ENCODE peak calls at places on chromosomes 12 and 14, in four cellular contexts. J is thoracic aorta, M is ovary, K is suprapubic skin. Q is an unnamed sample.

GRCh38 chr12:31877884-31878283 is 81.3 kb upstream of the RESF1 start:
- DNase-seq in J (no peak), M (no peak), K (no peak), Q (no peak)

GRCh38 chr14:75981826-75982723 is at the start of gene TGFB3:
- DNase-seq in J (peak), M (peak), K (peak), Q (peak)

GRCh38 chr14:51554953-51555352 is 96.8 kb upstream of the FRMD6 start:
- DNase-seq in J (no peak), M (no peak), K (no peak), Q (no peak)

GRCh38 chr14:54252072-54252730 is 144.6 kb upstream of the CDKN3 start:
- DNase-seq in J (no peak), M (no peak), K (no peak), Q (no peak)

GRCh38 chr12:129750426-129750825 is 153.4 kb downstream of the TMEM132D start:
- DNase-seq in J (no peak), M (no peak), K (no peak), Q (no peak)

GRCh38 chr14:52069617-52070431 is 965 bp upstream of the NID2 start:
- DNase-seq in J (no peak), M (peak), K (no peak), Q (no peak)

GRCh38 chr14:106665814-106666213 is 1139.4 kb downstream of the TMEM121 start:
- DNase-seq in J (no peak), M (no peak), K (no peak), Q (no peak)

GRCh38 chr12:91854725-91855124 is 290.9 kb downstream of the BTG1 start:
- DNase-seq in J (no peak), M (no peak), K (no peak), Q (no peak)

GRCh38 chr12:563250-563781 is 99.9 kb downstream of the NINJ2 start:
- DNase-seq in J (no peak), M (no peak), K (no peak), Q (no peak)

GRCh38 chr14:106843951-106844483 is 1317.6 kb downstream of the TMEM121 start:
- DNase-seq in J (no peak), M (peak), K (no peak), Q (no peak)

GRCh38 chr12:116426391-116427136 is 132.6 kb upstream of the MAP1LC3B2 start:
- DNase-seq in J (peak), M (peak), K (peak), Q (no peak)

GRCh38 chr12:28795306-28795705 is 353.8 kb upstream of the FAR2 start:
- DNase-seq in J (no peak), M (no peak), K (no peak), Q (no peak)

GRCh38 chr12:89433634-89434033 is 81.3 kb upstream of the DUSP6 start:
- DNase-seq in J (no peak), M (no peak), K (no peak), Q (no peak)

GRCh38 chr12:128069359-128069997 is 197.5 kb upstream of the TMEM132C start:
- DNase-seq in J (no peak), M (no peak), K (no peak), Q (peak)

GRCh38 chr14:98018626-98019025 is 1221.4 kb downstream of the VRK1 start:
- DNase-seq in J (no peak), M (no peak), K (no peak), Q (no peak)

GRCh38 chr12:82651489-82651888 is 35.2 kb upstream of the TMTC2 start:
- DNase-seq in J (no peak), M (no peak), K (no peak), Q (no peak)

GRCh38 chr12:76622915-76623314 is 63.3 kb upstream of the OSBPL8 start:
- DNase-seq in J (no peak), M (no peak), K (no peak), Q (no peak)

GRCh38 chr12:103560604-103561101 is 26.4 kb upstream of the STAB2 start:
- DNase-seq in J (no peak), M (no peak), K (no peak), Q (no peak)

GRCh38 chr14:22184157-22185025 is 404.6 kb downstream of the DAD1 start:
- DNase-seq in J (no peak), M (no peak), K (no peak), Q (no peak)

GRCh38 chr12:47730341-47730744 is 5.1 kb upstream of the ENDOU start:
- DNase-seq in J (no peak), M (peak), K (no peak), Q (no peak)

GRCh38 chr12:131379758-131380157 is 331.1 kb upstream of the SFSWAP start:
- DNase-seq in J (no peak), M (peak), K (peak), Q (no peak)

GRCh38 chr14:31261523-31261858 is 53.9 kb upstream of the HECTD1 start:
- DNase-seq in J (no peak), M (no peak), K (no peak), Q (no peak)

GRCh38 chr14:31258427-31259039 is 50.9 kb upstream of the HECTD1 start:
- DNase-seq in J (no peak), M (no peak), K (no peak), Q (no peak)

GRCh38 chr14:31265701-31266398 is 58.3 kb upstream of the HECTD1 start:
- DNase-seq in J (no peak), M (no peak), K (no peak), Q (no peak)

GRCh38 chr14:31263485-31264133 is 56.0 kb upstream of the HECTD1 start:
- DNase-seq in J (peak), M (peak), K (no peak), Q (no peak)

DNA sequence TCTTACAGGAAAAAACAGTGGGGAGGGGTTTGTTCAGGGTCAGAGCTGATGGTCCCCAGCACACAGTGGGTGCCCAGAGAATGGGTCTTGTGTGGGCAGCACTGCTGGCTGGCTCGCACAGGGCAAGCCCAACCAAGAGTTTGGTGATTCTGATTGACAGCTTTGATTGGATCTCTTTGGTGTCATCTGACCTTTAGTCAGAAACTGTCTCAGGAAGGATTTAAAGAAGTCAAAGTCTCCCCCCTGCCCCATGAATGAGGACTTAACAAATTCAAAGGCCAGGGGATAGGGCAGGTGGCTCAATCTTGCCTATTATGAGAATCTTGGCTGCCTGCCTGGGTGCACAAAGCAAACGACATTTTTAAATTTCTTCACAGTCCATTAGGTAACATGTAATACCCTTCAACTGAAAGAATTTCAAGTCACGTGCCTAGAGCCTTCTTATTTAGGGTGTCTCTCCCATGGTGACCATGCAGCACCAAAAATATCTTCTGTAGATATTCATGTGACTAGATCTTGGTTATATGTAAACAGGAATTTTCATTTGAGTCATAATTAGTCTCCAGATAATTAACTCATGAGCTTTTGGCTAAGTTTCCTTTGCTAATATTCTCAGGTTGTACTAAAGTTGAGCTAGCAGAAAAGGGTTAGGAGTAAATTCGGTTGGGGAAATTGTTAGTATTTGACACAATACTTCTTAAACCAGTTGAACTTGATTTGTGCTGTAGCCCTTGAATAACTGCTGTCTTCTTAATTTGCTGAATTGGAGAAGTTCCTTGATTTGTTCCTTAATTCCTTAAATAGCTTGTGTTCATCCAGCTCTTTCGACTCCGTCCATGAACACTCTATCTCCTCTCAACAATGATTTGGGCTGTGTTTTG is 54.5 kb upstream of the HECTD1 start:
- DNase-seq in J (no peak), M (no peak), K (no peak), Q (no peak)
- H3K27ac ChIP-seq in J (peak), M (no peak), K (peak), Q (peak)

GRCh38 chr12:108568653-108569154 is 6.3 kb downstream of the ISCU start:
- DNase-seq in J (no peak), M (no peak), K (no peak), Q (no peak)

GRCh38 chr12:108570743-108571603 is 8.6 kb downstream of the ISCU start:
- DNase-seq in J (no peak), M (no peak), K (peak), Q (no peak)

GRCh38 chr12:108573310-108573709 is 10.9 kb downstream of the ISCU start:
- DNase-seq in J (no peak), M (no peak), K (no peak), Q (no peak)

GRCh38 chr12:108572166-108572790 is 9.9 kb downstream of the ISCU start:
- DNase-seq in J (no peak), M (no peak), K (peak), Q (no peak)

GRCh38 chr12:108571604-108572165 is 9.3 kb downstream of the ISCU start:
- DNase-seq in J (no peak), M (no peak), K (peak), Q (no peak)
- H3K27ac ChIP-seq in J (no peak), M (no peak), K (no peak), Q (no peak)

GRCh38 chr14:64447890-64448667 is 17.2 kb upstream of the AKAP5 start:
- DNase-seq in J (no peak), M (no peak), K (no peak), Q (no peak)
- H3K27ac ChIP-seq in J (peak), M (no peak), K (no peak), Q (peak)

DNA sequence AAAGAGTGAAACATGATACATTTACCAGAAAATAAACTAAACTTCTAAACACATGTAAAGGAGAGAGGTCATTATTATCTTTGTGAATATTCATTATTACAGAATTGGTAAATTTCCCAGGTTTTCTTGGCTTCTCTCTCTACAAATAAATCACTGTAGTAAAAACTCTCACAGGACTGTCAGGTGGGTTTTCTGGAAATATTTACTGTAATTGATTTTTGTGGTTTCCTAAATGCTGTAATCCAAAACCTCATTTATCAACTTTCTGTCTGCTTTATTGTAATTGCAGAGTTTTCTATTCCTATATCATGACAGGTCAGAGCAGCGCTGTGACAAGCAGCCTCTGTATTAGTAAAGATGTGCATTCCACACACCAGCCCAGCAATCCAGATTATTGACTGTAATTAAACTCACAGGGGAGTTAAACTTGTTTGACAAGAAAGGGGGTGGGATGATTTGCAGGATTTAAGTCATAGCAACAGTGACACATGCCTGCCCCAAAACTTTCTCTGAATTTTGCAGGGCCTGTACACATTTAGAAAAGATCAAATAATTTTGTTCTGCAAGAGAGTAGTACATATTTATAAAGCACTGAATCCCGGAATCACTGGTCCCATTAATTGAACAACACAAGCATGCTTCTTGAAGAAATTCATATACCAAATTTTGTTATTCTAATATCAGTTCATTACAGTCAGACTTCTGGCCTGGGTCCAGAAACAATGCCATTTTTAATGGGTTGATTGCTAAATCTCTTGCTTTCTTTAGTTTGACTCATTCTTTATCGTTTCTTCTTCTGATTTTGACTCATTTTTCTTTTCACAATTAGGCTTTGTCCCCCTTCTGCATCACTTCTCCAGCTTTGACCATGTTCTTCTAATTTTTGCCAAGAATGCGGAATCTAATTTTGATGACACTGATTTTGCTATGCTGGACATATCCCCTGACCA is 42.2 kb downstream of the PTPRO start:
- DNase-seq in J (no peak), M (no peak), K (no peak), Q (no peak)
- H3K27ac ChIP-seq in J (no peak), M (no peak), K (no peak), Q (no peak)

DNA sequence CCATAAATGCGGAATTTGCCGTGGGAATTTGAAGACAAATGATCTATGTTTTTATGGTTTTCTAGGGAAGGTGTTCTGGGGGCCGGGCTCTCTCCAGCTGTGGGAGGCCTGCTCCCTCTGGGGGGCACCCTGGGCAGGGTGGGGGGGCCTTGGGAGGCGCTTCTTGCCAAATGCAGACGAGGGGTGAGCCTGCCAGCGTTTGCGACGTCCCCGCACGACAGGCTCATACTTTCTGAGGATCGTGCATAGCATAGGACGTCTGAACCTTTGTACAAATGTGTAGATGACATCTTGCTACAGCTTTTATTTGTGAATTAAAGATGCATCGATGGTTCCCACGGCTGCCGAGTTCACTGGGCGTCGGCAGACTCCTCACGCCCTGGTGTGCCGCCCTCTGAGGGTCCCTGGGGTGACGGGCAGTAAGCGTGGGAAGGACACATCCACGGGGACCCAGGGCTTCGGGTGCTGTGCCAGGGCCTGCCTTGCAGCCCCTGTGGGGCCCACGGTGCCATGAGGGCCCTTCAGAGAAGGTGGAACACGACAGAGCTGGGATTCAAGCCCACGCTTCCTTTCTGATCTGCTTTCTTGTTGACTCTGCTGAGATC is 42.3 kb downstream of the KIF26A start:
- DNase-seq in J (no peak), M (no peak), K (no peak), Q (no peak)
- H3K27ac ChIP-seq in J (no peak), M (no peak), K (no peak), Q (no peak)

DNA sequence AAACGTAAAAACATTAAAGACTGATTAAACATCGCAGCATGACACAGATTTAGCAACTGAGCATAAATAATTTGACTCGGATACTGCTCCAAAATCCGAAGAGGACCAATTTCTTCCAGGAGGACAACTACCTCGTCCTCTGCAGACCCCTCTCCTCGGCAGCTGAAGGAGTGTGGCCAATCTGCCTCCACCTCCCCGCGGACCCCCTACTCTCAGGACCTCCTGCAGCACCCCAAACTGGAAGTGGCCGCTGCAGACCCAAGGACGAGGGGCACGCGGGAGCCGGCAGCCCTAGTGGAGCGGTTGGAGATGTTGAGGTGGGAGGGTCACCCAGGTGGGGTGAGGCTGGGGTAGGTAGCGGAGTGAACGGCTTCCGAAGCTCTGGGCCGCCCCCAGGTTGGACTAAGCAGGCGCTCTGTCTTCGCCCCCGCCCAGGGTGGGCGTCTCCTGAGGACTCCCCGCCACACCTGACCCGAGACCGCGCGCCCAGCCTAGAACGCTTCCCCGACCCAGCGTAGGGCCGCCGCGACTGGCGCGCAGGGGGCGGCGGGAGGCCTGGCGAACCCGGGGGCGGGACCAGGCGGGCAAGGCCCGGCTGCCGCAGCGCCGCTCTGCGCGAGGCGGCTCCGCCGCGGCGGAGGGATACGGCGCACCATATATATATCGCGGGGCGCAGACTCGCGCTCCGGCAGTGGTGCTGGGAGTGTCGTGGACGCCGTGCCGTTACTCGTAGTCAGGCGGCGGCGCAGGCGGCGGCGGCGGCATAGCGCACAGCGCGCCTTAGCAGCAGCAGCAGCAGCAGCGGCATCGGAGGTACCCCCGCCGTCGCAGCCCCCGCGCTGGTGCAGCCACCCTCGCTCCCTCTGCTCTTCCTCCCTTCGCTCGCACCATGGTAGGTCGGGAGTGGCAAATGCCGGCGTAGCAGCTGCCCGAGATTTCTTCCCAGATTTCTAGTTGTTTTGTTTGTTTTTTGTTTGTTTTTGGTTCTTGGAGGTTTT is at the start of gene CALM1:
- DNase-seq in J (peak), M (peak), K (peak), Q (peak)
- H3K27ac ChIP-seq in J (peak), M (peak), K (peak), Q (peak)

GRCh38 chr12:27194644-27195043 is 49.4 kb upstream of the STK38L start:
- DNase-seq in J (no peak), M (no peak), K (no peak), Q (no peak)
- H3K27ac ChIP-seq in J (peak), M (no peak), K (no peak), Q (no peak)

DNA sequence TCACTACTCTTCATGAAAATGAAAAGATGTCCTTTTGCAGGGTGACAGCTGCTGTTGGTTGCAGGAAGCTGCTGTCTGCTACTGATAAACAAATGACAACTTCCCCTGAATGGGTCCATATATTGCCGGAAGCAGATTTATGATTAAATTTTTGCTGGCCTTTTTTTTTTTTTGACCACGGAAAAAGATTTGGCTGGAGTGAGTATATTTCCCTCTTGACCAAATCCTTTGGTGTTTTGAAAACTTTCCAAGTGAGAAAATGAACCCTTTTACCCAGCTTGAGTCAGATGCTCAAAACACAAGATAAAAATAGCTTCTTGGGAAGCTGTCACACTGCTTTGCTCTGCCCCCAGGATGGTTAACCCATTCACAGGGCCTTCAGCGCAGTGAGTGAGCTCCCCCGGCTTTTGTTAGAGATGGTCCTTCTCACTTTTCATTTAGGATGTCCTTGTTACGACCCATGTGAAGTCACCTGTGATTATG is 224.2 kb downstream of the PELI2 start:
- DNase-seq in J (no peak), M (no peak), K (no peak), Q (no peak)
- H3K27ac ChIP-seq in J (peak), M (no peak), K (peak), Q (no peak)

DNA sequence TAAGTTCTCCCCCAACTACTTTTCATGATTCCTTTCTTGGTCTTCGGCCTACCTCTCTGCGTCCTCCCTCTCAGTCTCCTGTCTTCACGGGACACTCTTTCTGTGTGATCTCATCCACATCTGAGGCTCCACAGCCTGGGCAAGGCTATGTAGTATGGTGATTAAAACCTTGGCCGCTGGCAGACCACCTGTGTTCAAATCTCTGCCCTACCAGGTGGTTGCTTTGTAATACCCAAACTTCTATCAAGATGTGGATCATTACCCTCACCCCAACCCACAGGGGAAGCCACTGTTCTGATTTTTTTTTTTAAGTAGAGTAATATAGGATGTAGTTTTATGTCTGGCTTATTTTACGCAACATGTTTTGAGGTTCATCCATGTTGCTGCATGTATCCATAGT is 8.1 kb upstream of the STAT6 start:
- DNase-seq in J (no peak), M (no peak), K (no peak), Q (no peak)
- H3K27ac ChIP-seq in J (no peak), M (no peak), K (no peak), Q (no peak)

Q was measured in caudate nucleus.